ENCODE peak calls at places on chromosomes 13 and 19, in ten cellular contexts. Y is BJ; S is CD4-positive, CD25-positive, alpha-beta regulatory T cell; R is astrocyte of the cerebellum; T is tibial artery; G is LNCaP clone FGC; X is foreskin fibroblast; J is brain microvascular endothelial cell; C is mesendoderm; D is CD4-positive, alpha-beta memory T cell. L is an unnamed sample.

GRCh38 chr13:31049833-31050232 is 111.9 kb downstream of the HSPH1 start:
- DNase-seq in Y (no peak), S (no peak), R (no peak), T (no peak), G (no peak), X (no peak), J (no peak), C (no peak), D (no peak), L (no peak)

GRCh38 chr19:38852231-38853044 is 2.7 kb upstream of the HNRNPL start:
- DNase-seq in Y (no peak), S (peak; percentile 73), R (no peak), T (peak; percentile 57), G (no peak), X (peak; percentile 84), J (peak; percentile 43), C (peak; percentile 72), D (peak; percentile 47), L (no peak)

GRCh38 chr13:40438999-40439797 is 227.2 kb downstream of the FOXO1 start:
- DNase-seq in Y (no peak), S (peak; percentile 58), R (no peak), T (peak; percentile 21), G (no peak), X (peak; percentile 55), J (peak; percentile 28), C (no peak), D (peak; percentile 29), L (no peak)

GRCh38 chr13:91313103-91313502 is 34.4 kb upstream of the MIR17HG start:
- DNase-seq in Y (no peak), S (peak; percentile 45), R (no peak), T (no peak), G (no peak), X (no peak), J (peak; percentile 3), C (peak; percentile 56), D (peak; percentile 41), L (no peak)

GRCh38 chr19:14434543-14435319 is 1.6 kb downstream of the PKN1 start:
- DNase-seq in Y (peak; percentile 52), S (peak; percentile 28), R (peak; percentile 12), T (peak; percentile 81), G (no peak), X (peak; percentile 89), J (peak; percentile 79), C (no peak), D (no peak), L (no peak)

GRCh38 chr13:38990693-38991092 is at the start of gene STOML3:
- DNase-seq in Y (no peak), S (no peak), R (no peak), T (no peak), G (no peak), X (no peak), J (no peak), C (peak; percentile 57), D (no peak), L (no peak)

GRCh38 chr19:982567-983170 is 1.5 kb upstream of the WDR18 start:
- DNase-seq in Y (no peak), S (peak; percentile 63), R (no peak), T (peak; percentile 41), G (no peak), X (peak; percentile 84), J (peak; percentile 29), C (peak; percentile 70), D (peak; percentile 66), L (no peak)

GRCh38 chr13:98889419-98890079 is 88.3 kb downstream of the DOCK9 start:
- DNase-seq in Y (no peak), S (no peak), R (no peak), T (no peak), G (no peak), X (no peak), J (no peak), C (no peak), D (no peak), L (no peak)

GRCh38 chr13:74074723-74075122 is 59.5 kb downstream of the KLF12 start:
- DNase-seq in Y (no peak), S (no peak), R (no peak), T (no peak), G (no peak), X (peak; percentile 75), J (peak; percentile 18), C (peak; percentile 10), D (no peak), L (no peak)

GRCh38 chr13:51584731-51585191 is 499 bp downstream of the WDFY2 start:
- DNase-seq in Y (no peak), S (peak; percentile 84), R (no peak), T (peak; percentile 54), G (no peak), X (peak; percentile 68), J (peak; percentile 33), C (peak; percentile 83), D (peak; percentile 79), L (peak; percentile 69)

GRCh38 chr19:4660181-4660791 is 9.9 kb downstream of the MYDGF start:
- DNase-seq in Y (no peak), S (peak; percentile 32), R (no peak), T (no peak), G (no peak), X (no peak), J (no peak), C (peak; percentile 74), D (no peak), L (no peak)

GRCh38 chr19:42488783-42489521 is 39.3 kb downstream of the CEACAM1 start:
- DNase-seq in Y (no peak), S (no peak), R (no peak), T (no peak), G (peak; percentile 3), X (no peak), J (no peak), C (no peak), D (no peak), L (no peak)

GRCh38 chr19:29004796-29005195 is 208.2 kb downstream of the UQCRFS1 start:
- DNase-seq in Y (no peak), S (no peak), R (no peak), T (no peak), G (no peak), X (no peak), J (no peak), C (no peak), D (no peak), L (no peak)

GRCh38 chr13:66237411-66238062 is 992.6 kb downstream of the PCDH9 start:
- DNase-seq in Y (no peak), S (no peak), R (no peak), T (no peak), G (no peak), X (peak; percentile 3), J (no peak), C (peak; percentile 22), D (no peak), L (no peak)

GRCh38 chr19:13118424-13119193 is 545 bp downstream of the NACC1 start:
- DNase-seq in Y (no peak), S (peak; percentile 47), R (no peak), T (no peak), G (no peak), X (peak; percentile 73), J (no peak), C (peak; percentile 94), D (no peak), L (no peak)

GRCh38 chr13:44853641-44854040 is 135.6 kb downstream of the NUFIP1 start:
- DNase-seq in Y (no peak), S (no peak), R (no peak), T (no peak), G (peak; percentile 98), X (peak; percentile 49), J (no peak), C (no peak), D (no peak), L (no peak)

GRCh38 chr13:51643882-51644281 is 59.6 kb downstream of the WDFY2 start:
- DNase-seq in Y (peak; percentile 64), S (peak; percentile 28), R (peak; percentile 84), T (no peak), G (no peak), X (peak; percentile 92), J (peak; percentile 87), C (peak; percentile 74), D (no peak), L (no peak)

GRCh38 chr13:82275644-82276043 is 1606.6 kb downstream of the SLITRK1 start:
- DNase-seq in Y (no peak), S (no peak), R (no peak), T (no peak), G (no peak), X (no peak), J (no peak), C (no peak), D (no peak), L (no peak)

GRCh38 chr19:29303035-29303706 is 90.2 kb upstream of the UQCRFS1 start:
- DNase-seq in Y (no peak), S (no peak), R (no peak), T (peak; percentile 7), G (no peak), X (no peak), J (no peak), C (no peak), D (no peak), L (no peak)

GRCh38 chr13:35475960-35476943 is at the start of gene MAB21L1:
- DNase-seq in Y (peak; percentile 83), S (peak; percentile 19), R (peak; percentile 36), T (peak; percentile 45), G (no peak), X (peak; percentile 97), J (peak; percentile 29), C (peak; percentile 59), D (no peak), L (no peak)
- H3K4me3 ChIP-seq in Y (peak within 1 kb of the TSS; percentile 94), S (no peak within 1 kb of the TSS), R (peak within 1 kb of the TSS; percentile 58), T (peak within 1 kb of the TSS; percentile 68), G (no peak within 1 kb of the TSS), X (peak within 1 kb of the TSS; percentile 89), J (peak within 1 kb of the TSS; percentile 59), C (peak within 1 kb of the TSS; percentile 14), D (peak within 1 kb of the TSS; percentile 14), L (peak within 1 kb of the TSS; percentile 43)

GRCh38 chr13:50574731-50575130 is 268.8 kb downstream of the DLEU7 start:
- DNase-seq in Y (peak; percentile 47), S (no peak), R (peak; percentile 75), T (no peak), G (no peak), X (peak; percentile 70), J (peak; percentile 68), C (no peak), D (no peak), L (no peak)
- H3K4me3 ChIP-seq in Y (no peak overlapping the region), S (no peak overlapping the region), R (no peak overlapping the region), T (no peak overlapping the region), G (no peak overlapping the region), X (no peak overlapping the region), J (no peak overlapping the region), C (no peak overlapping the region), D (no peak overlapping the region), L (no peak overlapping the region)

GRCh38 chr19:40723661-40724254 is 6.8 kb downstream of the ITPKC start:
- DNase-seq in Y (no peak), S (no peak), R (no peak), T (no peak), G (no peak), X (no peak), J (no peak), C (no peak), D (no peak), L (no peak)
- H3K4me3 ChIP-seq in Y (no peak overlapping the region), S (no peak overlapping the region), R (no peak overlapping the region), T (no peak overlapping the region), G (no peak overlapping the region), X (no peak overlapping the region), J (no peak overlapping the region), C (no peak overlapping the region), D (no peak overlapping the region), L (no peak overlapping the region)

DNA sequence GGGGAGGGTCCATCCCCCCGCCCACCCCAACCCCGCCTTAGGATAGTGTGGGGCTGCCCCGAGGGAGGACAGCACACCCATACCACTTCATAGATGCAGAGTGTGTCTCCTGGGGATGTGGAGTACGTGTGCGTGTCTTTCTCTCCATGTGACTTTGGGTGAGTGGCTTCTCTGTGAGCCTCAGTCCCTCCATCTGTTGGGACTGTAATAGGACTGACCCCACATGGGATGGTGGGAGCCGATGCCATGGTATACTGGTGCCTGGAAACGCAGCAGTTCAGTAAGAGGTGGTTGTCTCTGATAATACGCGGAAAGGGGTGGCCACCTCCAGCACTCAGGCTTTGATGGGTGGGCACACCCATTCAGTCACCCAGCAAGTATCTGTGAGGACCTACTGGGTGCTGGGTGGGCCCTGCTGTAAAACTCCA is 816 bp upstream of the PRKD2 start:
- DNase-seq in Y (no peak), S (peak; percentile 71), R (no peak), T (no peak), G (no peak), X (peak; percentile 33), J (no peak), C (no peak), D (no peak), L (no peak)
- H3K4me3 ChIP-seq in Y (peak overlapping the region; percentile 89), S (peak overlapping the region; percentile 84), R (peak overlapping the region; percentile 61), T (peak overlapping the region; percentile 77), G (peak overlapping the region; percentile 67), X (peak overlapping the region; percentile 80), J (peak overlapping the region; percentile 77), C (no peak overlapping the region), D (peak overlapping the region; percentile 94), L (peak overlapping the region; percentile 54)